ENCODE peak calls at places on chromosomes 7 and 10, in six cellular contexts. G is heart right ventricle, T is cardiac muscle cell, Z is endodermal cell, Q is ovary, K is PC-3. W is an unnamed sample.

GRCh38 chr7:130481898-130482297 is 10.0 kb upstream of the MEST start:
- DNase-seq in G (no peak), T (peak), Z (peak), Q (no peak), K (no peak), W (no peak)

GRCh38 chr10:70228503-70228902 is 4.7 kb downstream of the PPA1 start:
- DNase-seq in G (no peak), T (no peak), Z (no peak), Q (no peak), K (no peak), W (no peak)

GRCh38 chr7:52088008-52088787 is 771.6 kb upstream of the COBL start:
- DNase-seq in G (no peak), T (no peak), Z (peak), Q (peak), K (no peak), W (no peak)

GRCh38 chr10:49119746-49120145 is 4.4 kb upstream of the VSTM4 start:
- DNase-seq in G (no peak), T (no peak), Z (peak), Q (no peak), K (peak), W (no peak)

GRCh38 chr10:12720217-12720981 is 281.1 kb downstream of the CCDC3 start:
- DNase-seq in G (peak), T (peak), Z (peak), Q (no peak), K (peak), W (peak)

GRCh38 chr10:89297356-89297755 is 4.5 kb upstream of the IFIT2 start:
- DNase-seq in G (no peak), T (no peak), Z (no peak), Q (no peak), K (no peak), W (no peak)

GRCh38 chr7:12722136-12722535 is 34.7 kb downstream of the ARL4A start:
- DNase-seq in G (no peak), T (no peak), Z (no peak), Q (no peak), K (no peak), W (no peak)

GRCh38 chr7:26156454-26157365 is 4.7 kb downstream of the NFE2L3 start:
- DNase-seq in G (no peak), T (peak), Z (no peak), Q (no peak), K (peak), W (no peak)

GRCh38 chr7:17608114-17608833 is 309.8 kb downstream of the AHR start:
- DNase-seq in G (no peak), T (peak), Z (no peak), Q (no peak), K (peak), W (no peak)

GRCh38 chr10:124997791-124998623 is 56.1 kb downstream of the ZRANB1 start:
- DNase-seq in G (peak), T (no peak), Z (peak), Q (no peak), K (no peak), W (peak)

GRCh38 chr10:18793951-18794350 is 134.7 kb downstream of the ARL5B start:
- DNase-seq in G (no peak), T (peak), Z (no peak), Q (no peak), K (peak), W (no peak)

GRCh38 chr10:115514895-115515294 is 421.7 kb downstream of the ATRNL1 start:
- DNase-seq in G (no peak), T (no peak), Z (no peak), Q (no peak), K (no peak), W (no peak)

GRCh38 chr7:138238734-138239133 is 162.5 kb downstream of the AKR1D1 start:
- DNase-seq in G (no peak), T (no peak), Z (no peak), Q (no peak), K (no peak), W (no peak)

GRCh38 chr7:8724080-8724718 is 290.8 kb downstream of the NXPH1 start:
- DNase-seq in G (peak), T (no peak), Z (peak), Q (no peak), K (peak), W (no peak)

GRCh38 chr7:116863168-116863670 is 832 bp downstream of the CAPZA2 start:
- DNase-seq in G (no peak), T (peak), Z (peak), Q (peak), K (peak), W (no peak)

GRCh38 chr10:71459513-71459912 is 62.8 kb downstream of the CDH23 start:
- DNase-seq in G (no peak), T (no peak), Z (peak), Q (no peak), K (no peak), W (no peak)

GRCh38 chr7:4129481-4130122 is 552.5 kb upstream of the FOXK1 start:
- DNase-seq in G (no peak), T (no peak), Z (no peak), Q (peak), K (no peak), W (no peak)

GRCh38 chr10:70811881-70812280 is 3.9 kb upstream of the SGPL1 start:
- DNase-seq in G (no peak), T (no peak), Z (no peak), Q (no peak), K (no peak), W (no peak)

GRCh38 chr7:24659505-24659904 is 86.3 kb downstream of the PALS2 start:
- DNase-seq in G (no peak), T (no peak), Z (no peak), Q (no peak), K (no peak), W (no peak)

GRCh38 chr10:118523775-118524174 is 71.7 kb downstream of the PRLHR start:
- DNase-seq in G (no peak), T (no peak), Z (no peak), Q (no peak), K (peak), W (no peak)

GRCh38 chr7:133293390-133294110 is 40.7 kb downstream of the EXOC4 start:
- DNase-seq in G (no peak), T (no peak), Z (no peak), Q (no peak), K (no peak), W (no peak)

GRCh38 chr10:52965489-52965888 is 192.9 kb upstream of the MBL2 start:
- DNase-seq in G (no peak), T (no peak), Z (no peak), Q (no peak), K (no peak), W (no peak)
- H3K27ac ChIP-seq in G (no peak), T (no peak), Z (peak), Q (no peak), K (no peak), W (no peak)

GRCh38 chr10:74977072-74977471 is 134.4 kb upstream of the SAMD8 start:
- DNase-seq in G (no peak), T (no peak), Z (no peak), Q (no peak), K (no peak), W (no peak)
- H3K27ac ChIP-seq in G (no peak), T (no peak), Z (no peak), Q (no peak), K (no peak), W (no peak)

DNA sequence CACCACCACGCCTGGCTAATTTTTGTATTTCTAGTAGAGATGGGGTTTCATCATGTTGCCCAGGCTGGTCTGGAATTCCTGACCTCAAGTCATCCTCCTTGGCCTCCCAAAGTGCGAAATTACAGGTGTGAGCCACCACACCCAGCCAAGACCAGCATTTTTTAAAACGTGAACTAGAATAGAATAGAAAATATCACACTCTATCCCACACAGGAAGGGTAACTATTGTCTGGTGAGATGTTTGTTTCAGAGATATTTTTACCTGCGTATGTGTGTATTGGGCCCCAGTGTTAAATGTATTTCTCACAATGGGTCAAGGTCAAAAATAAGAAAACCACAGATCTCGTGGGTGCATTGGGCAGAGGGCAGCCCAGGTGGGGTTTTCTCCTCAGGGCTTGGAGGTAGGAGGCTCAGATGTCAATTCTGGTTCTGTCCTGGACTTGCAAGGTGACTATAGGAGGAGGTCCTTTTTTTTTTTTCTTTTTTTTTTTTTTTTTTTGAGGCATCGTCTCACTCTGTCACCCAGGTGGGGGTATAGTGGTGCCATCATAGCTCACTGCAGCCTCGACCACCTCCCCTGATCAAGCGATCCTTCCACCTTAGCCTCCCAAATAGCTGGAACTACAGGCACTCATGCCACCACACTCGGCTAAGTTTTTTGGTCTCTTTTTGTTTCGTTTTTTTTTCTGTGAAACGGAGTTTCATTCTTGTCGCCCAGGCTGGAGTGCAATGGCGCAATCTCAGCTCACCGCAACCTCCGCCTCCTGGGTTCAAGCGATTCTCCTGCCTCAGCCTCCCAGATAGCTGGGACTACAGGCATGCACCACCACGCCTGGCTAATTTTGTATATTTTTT is 19.0 kb downstream of the SH2B2 start:
- DNase-seq in G (no peak), T (no peak), Z (no peak), Q (no peak), K (no peak), W (no peak)
- H3K27ac ChIP-seq in G (peak), T (no peak), Z (no peak), Q (no peak), K (no peak), W (no peak)

DNA sequence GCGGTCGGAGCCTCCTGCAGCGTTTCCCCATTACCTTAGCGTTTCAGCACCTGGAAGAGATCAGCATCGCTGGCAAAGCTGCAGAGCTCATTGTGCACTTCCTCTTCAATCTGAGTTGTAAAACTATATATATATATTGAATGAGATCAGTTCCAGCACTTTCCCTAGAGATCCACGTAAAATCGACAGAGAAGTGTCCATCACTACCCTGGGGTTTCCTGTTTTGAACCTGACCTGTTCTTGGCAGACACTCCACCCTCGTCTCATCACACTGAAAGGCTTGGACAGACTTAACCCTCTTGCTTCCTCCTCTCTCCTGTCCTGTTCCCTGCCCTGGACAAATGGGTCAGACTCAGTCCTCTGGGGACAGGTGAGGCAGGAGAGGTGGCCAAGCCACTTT is 83.6 kb upstream of the KDM7A start:
- DNase-seq in G (no peak), T (no peak), Z (no peak), Q (no peak), K (no peak), W (no peak)
- H3K27ac ChIP-seq in G (no peak), T (no peak), Z (no peak), Q (no peak), K (no peak), W (no peak)

GRCh38 chr10:133528296-133528844 is 1.2 kb downstream of the CYP2E1 start:
- DNase-seq in G (no peak), T (peak), Z (no peak), Q (no peak), K (peak), W (no peak)

GRCh38 chr10:133528845-133529575 is 1.8 kb downstream of the CYP2E1 start:
- DNase-seq in G (no peak), T (peak), Z (no peak), Q (no peak), K (peak), W (no peak)

GRCh38 chr10:133527779-133528271 is 662 bp downstream of the CYP2E1 start:
- DNase-seq in G (no peak), T (no peak), Z (no peak), Q (no peak), K (no peak), W (no peak)

GRCh38 chr10:133530506-133530905 is 3.3 kb downstream of the CYP2E1 start:
- DNase-seq in G (no peak), T (no peak), Z (no peak), Q (no peak), K (no peak), W (no peak)

GRCh38 chr10:133529576-133529946 is 2.4 kb downstream of the CYP2E1 start:
- DNase-seq in G (no peak), T (no peak), Z (no peak), Q (no peak), K (no peak), W (no peak)
- H3K27ac ChIP-seq in G (no peak), T (no peak), Z (no peak), Q (no peak), K (no peak), W (no peak)

GRCh38 chr10:77474939-77475338 is 162.7 kb downstream of the KCNMA1 start:
- DNase-seq in G (no peak), T (no peak), Z (no peak), Q (no peak), K (no peak), W (no peak)

GRCh38 chr10:77478248-77478963 is 159.2 kb downstream of the KCNMA1 start:
- DNase-seq in G (no peak), T (peak), Z (no peak), Q (no peak), K (peak), W (no peak)

GRCh38 chr10:77475522-77475921 is 162.1 kb downstream of the KCNMA1 start:
- DNase-seq in G (no peak), T (no peak), Z (no peak), Q (no peak), K (no peak), W (no peak)

GRCh38 chr10:77482072-77482471 is 155.5 kb downstream of the KCNMA1 start:
- DNase-seq in G (no peak), T (no peak), Z (no peak), Q (no peak), K (no peak), W (no peak)

DNA sequence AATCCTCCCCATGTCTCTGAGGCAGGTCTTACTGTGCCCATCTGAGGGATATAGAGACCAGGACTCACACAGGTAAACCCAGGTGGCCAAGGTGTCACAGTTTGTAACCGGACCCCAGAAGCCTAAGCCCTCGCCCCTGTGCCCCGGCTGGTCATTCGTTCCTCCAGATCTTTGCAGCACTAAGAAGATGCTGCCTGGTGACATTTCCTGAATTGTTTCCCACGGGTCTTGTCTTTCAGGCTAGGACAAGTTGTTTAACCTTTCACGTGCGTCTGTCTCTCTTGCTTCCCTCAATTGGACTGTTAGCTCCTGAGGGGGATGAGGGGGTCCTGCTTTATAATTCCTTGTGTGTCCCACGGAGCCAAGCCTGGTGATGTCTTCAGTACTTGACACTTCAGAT is 158.0 kb downstream of the KCNMA1 start:
- DNase-seq in G (no peak), T (no peak), Z (no peak), Q (no peak), K (peak), W (no peak)
- H3K27ac ChIP-seq in G (no peak), T (no peak), Z (no peak), Q (no peak), K (no peak), W (no peak)

DNA sequence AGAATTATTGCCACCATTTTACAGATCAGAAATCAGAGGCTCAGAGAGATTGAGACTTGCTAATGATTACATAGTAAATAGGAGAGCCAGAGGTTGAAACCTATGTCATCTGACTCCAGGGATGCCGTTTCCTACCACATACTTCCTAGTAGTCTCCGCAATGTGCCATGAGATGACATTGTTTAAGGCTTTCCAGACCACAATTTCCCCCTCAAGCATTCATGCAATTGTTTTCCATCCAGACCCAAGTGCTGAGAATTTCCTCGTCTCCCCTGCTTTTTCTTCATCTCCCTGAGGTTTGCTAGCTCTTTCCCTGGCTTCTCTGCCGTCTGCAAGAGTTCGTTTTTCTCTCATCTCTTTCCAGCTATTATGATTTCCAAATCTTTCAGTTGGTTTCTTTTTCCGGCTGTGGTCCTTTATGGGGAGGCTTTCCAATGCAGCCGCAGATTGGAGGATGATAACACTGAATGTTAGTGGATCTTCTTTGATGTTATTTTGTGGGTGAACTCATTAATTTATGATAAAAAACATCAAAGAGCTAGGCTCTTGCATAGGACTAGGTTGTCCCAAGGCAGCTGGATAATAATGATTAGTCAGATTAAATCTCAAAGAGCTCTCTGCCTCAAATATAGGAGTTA is 6.9 kb upstream of the GOLGA7B start:
- DNase-seq in G (no peak), T (peak), Z (no peak), Q (no peak), K (peak), W (no peak)
- H3K27ac ChIP-seq in G (no peak), T (no peak), Z (no peak), Q (no peak), K (peak), W (no peak)

GRCh38 chr7:42127232-42127622 is 109.8 kb downstream of the GLI3 start:
- DNase-seq in G (no peak), T (no peak), Z (no peak), Q (no peak), K (no peak), W (no peak)

GRCh38 chr7:42126475-42127231 is 110.4 kb downstream of the GLI3 start:
- DNase-seq in G (no peak), T (no peak), Z (no peak), Q (no peak), K (no peak), W (no peak)

GRCh38 chr7:42123716-42124115 is 113.3 kb downstream of the GLI3 start:
- DNase-seq in G (no peak), T (no peak), Z (no peak), Q (no peak), K (no peak), W (no peak)

GRCh38 chr7:42128703-42129102 is 108.3 kb downstream of the GLI3 start:
- DNase-seq in G (no peak), T (peak), Z (peak), Q (no peak), K (peak), W (no peak)

DNA sequence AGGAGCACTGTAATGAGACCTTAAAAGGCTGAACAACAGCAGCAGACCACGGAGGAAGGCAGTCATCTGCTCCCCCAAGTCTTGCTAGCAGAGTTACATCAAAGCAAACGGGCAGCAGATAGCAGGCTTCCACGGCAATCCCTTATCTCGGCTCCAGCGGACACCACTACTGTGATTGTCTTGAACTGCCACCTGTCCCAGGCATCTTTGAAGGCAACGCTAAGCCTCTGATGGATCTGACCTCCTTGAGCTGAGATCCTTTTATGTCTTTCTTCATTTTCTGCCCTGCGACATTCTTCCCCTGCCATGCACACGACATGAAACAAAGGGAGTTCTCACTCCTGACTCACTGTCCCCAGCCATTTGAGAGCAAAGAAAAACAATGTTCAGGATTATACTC is 111.7 kb downstream of the GLI3 start:
- DNase-seq in G (no peak), T (no peak), Z (peak), Q (no peak), K (no peak), W (no peak)
- H3K27ac ChIP-seq in G (no peak), T (peak), Z (peak), Q (no peak), K (no peak), W (no peak)

DNA sequence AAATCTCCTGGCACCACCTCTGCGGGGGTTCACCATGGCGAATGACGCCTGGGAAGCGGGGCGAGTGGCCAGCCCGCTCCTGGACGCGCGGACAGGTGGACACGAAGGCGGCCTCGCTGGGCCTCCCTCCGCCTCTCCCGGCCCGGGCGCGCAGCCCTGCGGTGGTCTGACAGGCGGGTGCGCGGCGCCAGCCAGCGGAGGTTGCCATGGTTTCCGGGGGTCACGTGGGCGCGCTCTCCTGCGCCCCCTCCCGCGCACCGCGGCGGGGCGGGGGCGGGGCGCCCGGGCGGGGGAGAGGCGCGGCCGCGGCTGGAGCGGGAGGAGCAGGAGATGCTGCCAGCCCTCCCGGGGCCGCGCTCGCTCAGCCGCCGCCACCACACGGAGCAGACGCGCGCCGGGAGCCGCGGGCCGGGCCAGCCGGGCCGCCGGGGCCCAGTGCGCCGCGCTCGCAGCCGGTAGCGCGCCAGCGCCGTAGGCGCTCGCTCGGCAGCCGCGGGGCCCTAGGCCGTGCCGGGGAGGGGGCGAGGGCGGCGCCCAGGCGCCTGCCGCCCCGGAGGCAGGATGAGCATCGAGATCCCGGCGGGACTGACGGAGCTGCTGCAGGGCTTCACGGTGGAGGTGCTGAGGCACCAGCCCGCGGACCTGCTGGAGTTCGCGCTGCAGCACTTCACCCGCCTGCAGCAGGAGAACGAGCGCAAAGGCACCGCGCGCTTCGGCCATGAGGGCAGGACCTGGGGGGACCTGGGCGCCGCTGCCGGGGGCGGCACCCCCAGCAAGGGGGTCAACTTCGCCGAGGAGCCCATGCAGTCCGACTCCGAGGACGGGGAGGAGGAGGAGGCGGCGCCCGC is at the start of gene PRKAR2B:
- DNase-seq in G (peak), T (peak), Z (peak), Q (peak), K (peak), W (peak)
- H3K27ac ChIP-seq in G (peak), T (peak), Z (peak), Q (peak), K (no peak), W (peak)

W was measured in Peyer's patch.